ENCODE peak calls at places on chromosomes 5 and 9, in four cellular contexts. D is SK-N-SH, Q is GM12878, K is K562. N is an unnamed sample.

GRCh38 chr9:85743290-85744128 is 1.8 kb upstream of the AGTPBP1 start:
- DNase-seq in K (peak), D (no peak), Q (no peak), N (no peak)

GRCh38 chr9:135884328-135885035 is 22.9 kb downstream of the CAMSAP1 start:
- DNase-seq in D (no peak), Q (no peak), K (no peak), N (no peak)

GRCh38 chr5:65338606-65339151 is 143.0 kb downstream of the ADAMTS6 start:
- DNase-seq in D (no peak), Q (no peak), K (no peak), N (peak)

GRCh38 chr9:137318976-137319375 is 16.9 kb upstream of the NRARP start:
- DNase-seq in Q (no peak), D (peak), K (peak), N (peak)

GRCh38 chr5:3023678-3024077 is 272.2 kb upstream of the IRX2 start:
- DNase-seq in K (no peak), Q (no peak), D (no peak), N (no peak)

GRCh38 chr5:93053825-93054224 is 527.2 kb downstream of the NR2F1-AS1 start:
- DNase-seq in K (no peak), D (no peak), Q (no peak), N (no peak)

GRCh38 chr5:131475416-131476045 is 159.5 kb downstream of the RAPGEF6 start:
- DNase-seq in K (no peak), Q (no peak), D (no peak), N (no peak)

GRCh38 chr5:126852104-126852531 is 75.2 kb downstream of the LMNB1 start:
- DNase-seq in K (no peak), D (no peak), Q (peak), N (no peak)

GRCh38 chr9:134272302-134273023 is 53.8 kb upstream of the RXRA start:
- DNase-seq in Q (no peak), D (no peak), K (no peak), N (no peak)

GRCh38 chr5:180598316-180598701 is 7.0 kb upstream of the SCGB3A1 start:
- DNase-seq in K (no peak), D (peak), Q (no peak), N (peak)

GRCh38 chr9:123281659-123282342 is 13.4 kb upstream of the STRBP start:
- DNase-seq in K (no peak), Q (no peak), D (no peak), N (no peak)

GRCh38 chr9:134225186-134225585 is 60.8 kb upstream of the RNU6ATAC start:
- DNase-seq in K (no peak), D (no peak), Q (no peak), N (no peak)

GRCh38 chr5:158856794-158857193 is 242.9 kb downstream of the EBF1 start:
- DNase-seq in K (no peak), D (no peak), Q (no peak), N (no peak)

GRCh38 chr9:33125871-33126822 is 41.0 kb downstream of the B4GALT1 start:
- DNase-seq in D (no peak), Q (no peak), K (no peak), N (no peak)

GRCh38 chr5:41754857-41755256 is 115.4 kb downstream of the OXCT1 start:
- DNase-seq in K (no peak), D (no peak), Q (no peak), N (no peak)

GRCh38 chr5:131375351-131375750 is 111.5 kb downstream of the CDC42SE2 start:
- DNase-seq in K (no peak), Q (no peak), D (no peak), N (no peak)

GRCh38 chr5:61467766-61468482 is 135.9 kb downstream of the ZSWIM6 start:
- DNase-seq in Q (no peak), K (no peak), D (no peak), N (no peak)

GRCh38 chr9:116549786-116550660 is 137.1 kb upstream of the TRIM32 start:
- DNase-seq in Q (no peak), D (no peak), K (no peak), N (no peak)

GRCh38 chr9:72509635-72510034 is 11.8 kb upstream of the TMC1 start:
- DNase-seq in D (no peak), K (no peak), Q (peak), N (no peak)

GRCh38 chr5:116395178-116395577 is 179.4 kb downstream of the SEMA6A start:
- DNase-seq in Q (no peak), K (no peak), D (no peak), N (no peak)

GRCh38 chr5:105587963-105588662 is 2025.5 kb upstream of the NUDT12 start:
- DNase-seq in K (no peak), Q (no peak), D (no peak), N (no peak)

GRCh38 chr9:83259558-83259957 is 196.6 kb upstream of the RASEF start:
- DNase-seq in D (no peak), K (no peak), Q (no peak), N (no peak)

GRCh38 chr5:59287884-59288283 is 605.6 kb downstream of the PDE4D start:
- DNase-seq in K (no peak), Q (no peak), D (no peak), N (no peak)

GRCh38 chr9:104860280-104860679 is 67.7 kb downstream of the ABCA1 start:
- DNase-seq in Q (no peak), D (no peak), K (no peak), N (no peak)

GRCh38 chr5:148094336-148094735 is 30.6 kb downstream of the SPINK5 start:
- DNase-seq in D (no peak), K (no peak), Q (no peak), N (no peak)

GRCh38 chr5:57413145-57413544 is 69.5 kb downstream of the ACTBL2 start:
- DNase-seq in K (no peak), D (no peak), Q (no peak), N (no peak)

GRCh38 chr5:159181152-159181551 is 28.2 kb downstream of the RNF145 start:
- DNase-seq in Q (peak), D (no peak), K (no peak), N (no peak)

GRCh38 chr5:168637793-168638192 is 58.6 kb upstream of the PANK3 start:
- DNase-seq in Q (no peak), D (no peak), K (no peak), N (no peak)

DNA sequence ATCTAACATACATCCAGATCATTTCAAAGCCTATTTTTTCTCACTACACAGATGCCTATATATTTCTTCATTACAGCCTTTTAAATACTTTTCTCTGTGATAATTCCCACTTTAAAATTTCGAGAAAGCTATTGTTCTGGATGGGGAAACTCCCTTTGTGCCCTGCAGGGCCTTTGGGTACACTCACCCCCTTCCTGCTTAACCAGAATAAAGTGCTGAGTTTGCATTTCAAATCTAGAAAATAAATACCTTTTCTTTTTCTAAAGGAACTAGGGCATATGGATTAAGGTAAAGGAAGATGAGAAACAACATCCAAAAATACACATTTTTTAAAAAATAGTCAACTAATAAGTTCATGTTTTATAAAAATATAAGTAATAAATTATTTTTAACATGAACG is 323.9 kb downstream of the ADGRV1 start:
- DNase-seq in Q (no peak), K (no peak), D (no peak), N (no peak)
- TF ChIP-seq CTCF in Q (no peak), K (no peak), D (no peak), N (no peak)

GRCh38 chr5:111748304-111748763 is 8.7 kb downstream of the NREP start:
- DNase-seq in K (no peak), D (no peak), Q (no peak), N (no peak)
- TF ChIP-seq USF1 in K (no peak), D (no peak), Q (no peak), N (no peak)

DNA sequence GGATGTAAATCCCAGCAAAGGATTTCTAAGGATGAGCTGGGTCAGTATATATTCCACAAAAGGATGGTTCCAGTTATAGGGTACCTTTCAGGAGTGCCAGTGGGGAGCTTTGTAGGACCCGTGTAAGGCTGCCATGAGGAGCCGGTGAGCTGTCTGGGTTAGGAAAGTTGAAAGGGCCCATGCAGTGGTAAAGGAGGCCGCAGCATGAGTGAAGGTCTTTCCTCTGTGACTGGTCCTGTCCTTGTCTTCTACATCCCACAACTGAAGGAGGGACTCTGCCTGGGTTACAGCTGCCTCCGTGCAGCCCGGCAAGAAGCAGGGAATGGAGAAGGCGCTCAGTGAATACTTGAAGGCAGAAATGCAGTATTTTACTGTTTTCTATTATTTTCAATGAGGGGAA is 58.9 kb downstream of the HSPA4 start:
- DNase-seq in D (no peak), K (no peak), Q (no peak), N (no peak)
- TF ChIP-seq CTCF in D (no peak), K (no peak), Q (no peak), N (no peak)

DNA sequence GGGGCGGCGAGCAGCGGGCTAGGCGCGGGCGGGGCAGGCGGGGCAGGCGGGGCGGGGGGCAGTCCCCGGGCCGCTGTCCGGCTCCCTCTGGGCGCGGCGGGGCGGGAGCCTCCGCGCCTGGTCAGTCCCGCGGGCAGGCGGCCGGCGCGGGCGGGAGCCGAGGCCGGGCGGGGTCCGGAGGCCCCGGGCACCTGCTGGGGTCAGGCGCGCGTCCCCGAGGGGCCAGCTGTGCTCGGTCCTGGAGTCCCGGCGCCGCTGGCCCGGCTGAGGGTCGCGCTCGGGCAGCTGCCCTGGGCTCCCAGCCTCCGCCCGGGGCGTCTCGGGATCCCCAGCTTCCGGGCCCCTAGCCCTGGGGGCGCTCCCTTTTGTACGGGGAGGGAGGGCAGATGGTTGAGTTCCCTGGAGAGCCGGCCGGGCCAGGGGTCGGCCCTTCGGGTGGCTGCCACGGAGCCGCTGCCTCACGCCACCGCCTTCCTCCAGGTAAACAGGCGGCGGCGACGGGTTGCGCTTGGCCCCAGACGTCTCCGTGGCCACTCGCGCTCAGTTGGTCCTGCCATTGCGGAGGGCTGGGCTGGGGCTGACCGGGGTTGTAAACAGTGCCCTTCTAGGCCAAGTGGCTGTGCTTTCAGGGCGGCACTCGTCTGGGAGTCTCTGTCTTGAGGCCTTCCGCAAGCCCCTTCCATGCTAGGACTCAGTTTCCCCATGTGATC is 473 bp downstream of the ZBTB34 start:
- DNase-seq in K (no peak), D (peak), Q (no peak), N (peak)
- TF ChIP-seq USF1 in K (no peak), D (no peak), Q (no peak), N (no peak)

GRCh38 chr9:90772381-90772780 is 29.2 kb upstream of the SYK start:
- DNase-seq in D (no peak), Q (no peak), K (no peak), N (no peak)

GRCh38 chr9:90770927-90771326 is 30.7 kb upstream of the SYK start:
- DNase-seq in Q (no peak), D (no peak), K (no peak), N (no peak)

GRCh38 chr9:90773593-90773992 is 28.0 kb upstream of the SYK start:
- DNase-seq in Q (no peak), D (peak), K (peak), N (peak)

GRCh38 chr9:90775657-90776056 is 26.0 kb upstream of the SYK start:
- DNase-seq in D (no peak), Q (no peak), K (no peak), N (no peak)

DNA sequence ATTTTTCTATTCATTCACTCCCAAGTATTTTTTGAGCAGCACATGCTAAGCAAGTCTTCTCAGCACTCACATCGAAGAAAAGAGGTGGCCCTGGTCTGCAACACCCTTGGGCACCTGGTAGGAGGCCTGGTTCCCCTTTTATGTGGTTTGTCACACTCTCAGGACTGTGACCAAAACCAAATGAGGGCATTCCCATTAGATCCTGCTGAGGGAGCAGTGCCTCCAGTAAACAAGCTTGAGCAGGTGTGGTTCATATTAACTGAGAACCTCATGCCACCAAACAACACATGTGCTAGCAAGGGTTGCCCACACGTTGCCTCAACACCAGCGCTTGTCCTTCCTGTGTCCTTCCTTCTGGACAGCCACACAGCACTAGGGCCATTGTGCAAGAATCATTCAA is 26.9 kb upstream of the SYK start:
- DNase-seq in Q (peak), D (no peak), K (no peak), N (no peak)
- TF ChIP-seq CTCF in Q (peak), D (no peak), K (no peak), N (no peak)